ENCODE peak calls at places on chromosomes 13 and 19, in seven cellular contexts. G, Z, H, N, L, R and F are unnamed samples. For H3K27me3, the result is how much of the 10 kb centered on the place peaks cover.

GRCh38 chr13:27403727-27404385 is 20.6 kb upstream of the GTF3A start:
- DNase-seq in H (no peak), G (no peak), L (no peak), N (no peak), Z (no peak), R (no peak), F (no peak)

GRCh38 chr13:109533350-109533749 is 253.0 kb downstream of the IRS2 start:
- DNase-seq in L (no peak), G (no peak), Z (no peak), N (no peak), H (no peak), R (no peak), F (no peak)

GRCh38 chr19:5676711-5677110 is 3.6 kb downstream of the MICOS13 start:
- DNase-seq in Z (no peak), N (no peak), H (no peak), L (no peak), G (no peak), R (no peak), F (no peak)

GRCh38 chr13:106259928-106260327 is 275.5 kb downstream of the EFNB2 start:
- DNase-seq in H (no peak), N (no peak), Z (no peak), L (no peak), R (no peak), G (no peak), F (no peak)

GRCh38 chr19:30666301-30666803 is 294.2 kb downstream of the ZNF536 start:
- DNase-seq in Z (peak), H (no peak), N (no peak), L (peak), R (peak), G (no peak), F (no peak)

GRCh38 chr13:72500851-72501250 is 226.6 kb downstream of the MZT1 start:
- DNase-seq in G (no peak), Z (no peak), H (no peak), R (no peak), N (no peak), L (no peak), F (peak)

GRCh38 chr19:29836409-29836825 is 24.6 kb downstream of the CCNE1 start:
- DNase-seq in N (no peak), L (no peak), H (no peak), G (peak), Z (no peak), R (no peak), F (peak)

GRCh38 chr19:42313096-42313839 is at the start of gene TMEM145:
- DNase-seq in R (peak), G (no peak), N (no peak), H (no peak), Z (no peak), L (peak), F (no peak)

GRCh38 chr13:31160857-31161582 is 684 bp downstream of the HSPH1 start:
- DNase-seq in L (peak), N (peak), Z (peak), G (peak), H (peak), R (peak), F (peak)

GRCh38 chr13:21058361-21058760 is 3.0 kb downstream of the LATS2 start:
- DNase-seq in L (peak), R (no peak), N (no peak), G (no peak), Z (peak), H (no peak), F (no peak)

GRCh38 chr19:44653977-44654784 is 10.5 kb downstream of the PVR start:
- DNase-seq in N (no peak), H (no peak), G (peak), R (peak), Z (peak), L (peak), F (peak)

GRCh38 chr13:40190656-40191100 is 475.8 kb downstream of the FOXO1 start:
- DNase-seq in R (peak), H (no peak), Z (peak), N (no peak), G (peak), L (no peak), F (peak)

GRCh38 chr19:19417618-19418270 is 12.3 kb downstream of the GATAD2A start:
- DNase-seq in L (no peak), Z (no peak), H (no peak), R (no peak), G (no peak), N (no peak), F (no peak)

GRCh38 chr13:93146584-93147292 is 79.9 kb upstream of the GPC6 start:
- DNase-seq in L (no peak), Z (peak), H (peak), N (no peak), G (no peak), R (no peak), F (peak)

GRCh38 chr19:44356383-44357111 is at the start of gene ZNF112:
- DNase-seq in Z (peak), N (peak), G (peak), L (peak), R (peak), H (peak), F (peak)

GRCh38 chr13:112907286-112907685 is 61.7 kb upstream of the MCF2L start:
- DNase-seq in Z (no peak), G (no peak), H (no peak), R (no peak), N (no peak), L (no peak), F (no peak)
- TF ChIP-seq CTCF in Z (no peak), G (no peak), H (no peak), R (no peak), N (no peak), L (no peak), F (no peak)

GRCh38 chr13:33536639-33537425 is 251.3 kb upstream of the STARD13 start:
- DNase-seq in R (no peak), L (no peak), G (no peak), N (no peak), Z (peak), H (peak), F (peak)
- H3K4me3 ChIP-seq in R (no peak), L (no peak), G (no peak), N (peak), Z (peak), H (no peak), F (no peak)

GRCh38 chr13:36130168-36130541 is 1.0 kb downstream of the DCLK1 start:
- DNase-seq in N (no peak), G (no peak), R (no peak), H (no peak), L (no peak), Z (no peak), F (no peak)
- H3K27me3 ChIP-seq in N (under half), G (under half), R (half or more), H (under half), L (under half), Z (under half), F (under half)

DNA sequence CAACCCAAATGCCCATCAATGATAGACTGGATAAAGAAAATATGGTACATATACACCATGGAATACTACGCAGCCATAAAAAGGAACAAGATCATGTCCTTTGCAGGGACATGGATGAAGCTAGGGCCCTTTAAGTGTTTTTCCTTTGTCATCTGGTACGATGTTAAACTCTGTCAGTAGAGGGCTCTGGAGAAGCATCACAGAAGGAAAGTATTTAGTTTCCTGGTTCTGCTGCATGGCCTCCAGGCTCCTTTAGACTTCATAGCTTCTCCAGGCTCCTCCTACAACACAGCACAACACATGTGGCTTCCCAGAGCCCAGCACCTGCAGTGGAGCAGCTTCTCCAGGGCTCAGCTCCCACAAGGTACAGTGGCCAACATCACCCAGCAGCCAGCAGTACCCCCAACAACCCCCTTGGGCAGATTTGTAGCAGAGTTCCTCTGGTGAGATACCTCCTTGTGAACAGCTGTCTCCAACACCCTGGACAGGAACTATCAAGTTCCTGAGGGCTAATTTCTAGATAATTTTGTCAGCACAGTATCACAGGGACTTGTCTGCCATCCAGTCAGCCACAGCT is 63.4 kb downstream of the KCTD12 start:
- DNase-seq in R (no peak), H (no peak), Z (peak), L (no peak), N (no peak), G (no peak), F (peak)
- TF ChIP-seq CTCF in R (peak), H (peak), Z (peak), L (no peak), N (peak), G (no peak), F (peak)

GRCh38 chr19:590396-590745 is 690 bp downstream of the HCN2 start:
- DNase-seq in N (no peak), R (peak), Z (peak), L (no peak), G (no peak), H (no peak), F (no peak)
- H3K4me3 ChIP-seq in N (peak), R (peak), Z (no peak), L (peak), G (peak), H (peak), F (no peak)

DNA sequence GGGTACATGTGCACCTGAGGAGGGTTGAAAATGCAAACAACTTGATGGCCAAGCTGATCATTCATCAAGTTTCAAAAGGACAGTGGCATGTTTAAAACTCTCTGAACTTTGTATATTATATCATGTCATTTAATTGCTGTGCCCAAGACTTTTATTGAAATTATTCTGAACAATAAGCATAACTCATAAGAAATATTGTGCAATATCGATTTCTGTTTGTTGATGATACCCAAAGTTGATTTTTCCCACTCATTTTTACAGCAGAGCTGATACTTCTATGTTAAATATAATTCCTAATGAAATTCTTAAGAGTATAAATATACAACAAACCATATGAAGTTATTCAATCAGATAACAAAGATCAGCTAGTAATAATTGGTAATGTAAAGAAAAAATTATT is 49.1 kb downstream of the PCDH17 start:
- DNase-seq in R (no peak), Z (no peak), L (no peak), H (no peak), G (no peak), N (no peak), F (no peak)
- H3K27me3 ChIP-seq in R (under half), Z (under half), L (under half), H (under half), G (under half), N (under half), F (under half)

DNA sequence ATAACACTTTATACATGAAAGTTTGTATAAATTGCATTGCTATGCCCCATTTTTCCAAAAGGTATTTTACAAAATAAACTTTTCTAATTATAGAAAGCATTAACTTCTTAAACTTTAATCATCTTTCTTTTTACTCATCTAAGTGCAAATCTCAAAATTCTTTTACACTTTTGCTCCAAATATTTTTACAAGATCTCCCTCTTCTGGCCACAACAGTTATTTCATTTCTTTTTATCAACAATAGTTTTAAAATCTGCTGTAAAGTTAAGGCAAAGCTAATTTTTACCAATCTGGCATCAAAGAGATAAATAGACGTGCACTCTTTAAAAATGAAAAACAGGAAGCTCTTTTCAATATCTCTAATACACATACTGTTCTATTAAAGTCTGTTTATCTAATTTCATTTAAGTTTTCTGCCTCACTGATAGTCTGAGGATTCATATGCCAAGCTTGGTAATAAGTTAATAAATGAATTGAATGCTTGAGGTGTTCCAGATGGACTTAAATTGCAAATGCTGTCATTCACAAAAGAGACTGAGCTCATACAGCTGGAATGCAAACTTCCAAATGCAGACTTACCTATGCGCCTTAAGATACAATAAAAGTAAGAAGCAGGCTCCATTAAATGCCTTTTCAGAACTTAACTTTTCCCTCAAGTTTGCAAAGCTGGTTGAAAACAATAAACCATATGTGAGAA is 583.0 kb upstream of the ATXN8OS start:
- DNase-seq in N (no peak), Z (peak), R (no peak), G (no peak), H (no peak), L (peak), F (peak)
- TF ChIP-seq CTCF in N (no peak), Z (peak), R (peak), G (no peak), H (no peak), L (peak), F (no peak)

GRCh38 chr13:80074811-80075210 is 266.1 kb downstream of the SPRY2 start:
- DNase-seq in Z (no peak), N (no peak), H (no peak), L (no peak), G (no peak), R (no peak), F (no peak)

GRCh38 chr13:80069374-80069773 is 271.6 kb downstream of the SPRY2 start:
- DNase-seq in N (no peak), R (no peak), L (no peak), Z (no peak), H (no peak), G (no peak), F (no peak)

GRCh38 chr13:80074143-80074752 is 266.7 kb downstream of the SPRY2 start:
- DNase-seq in N (no peak), G (no peak), L (no peak), Z (no peak), R (no peak), H (no peak), F (no peak)

GRCh38 chr13:80072231-80072630 is 268.7 kb downstream of the SPRY2 start:
- DNase-seq in H (no peak), L (no peak), Z (no peak), R (no peak), N (no peak), G (no peak), F (no peak)

GRCh38 chr13:80070024-80070703 is 270.8 kb downstream of the SPRY2 start:
- DNase-seq in H (no peak), N (no peak), G (no peak), Z (no peak), L (peak), R (no peak), F (no peak)
- H3K4me3 ChIP-seq in H (no peak), N (no peak), G (no peak), Z (no peak), L (no peak), R (no peak), F (no peak)